ENCODE peak calls at places on chromosomes 2 and 18, in five cellular contexts. B is K562, P is HepG2, J is SK-N-SH, L is GM12878. Q is an unnamed sample.

GRCh38 chr2:9498210-9498609 is 23.9 kb downstream of the IAH1 start:
- DNase-seq in B (no peak), P (no peak), J (no peak), L (no peak), Q (no peak)

GRCh38 chr2:88216641-88217040 is 46.5 kb downstream of the THNSL2 start:
- DNase-seq in B (no peak), P (no peak), J (no peak), L (no peak), Q (no peak)

GRCh38 chr18:44945847-44946490 is 265.3 kb downstream of the SETBP1 start:
- DNase-seq in B (no peak), P (no peak), J (no peak), L (no peak), Q (no peak)

GRCh38 chr2:65265090-65266045 is 37.7 kb downstream of the ACTR2 start:
- DNase-seq in B (peak; percentile 28), P (peak; percentile 84), J (peak; percentile 53), L (peak; percentile 20), Q (peak; percentile 39)

GRCh38 chr2:225275443-225275842 is 124.1 kb upstream of the NYAP2 start:
- DNase-seq in B (no peak), P (no peak), J (no peak), L (no peak), Q (no peak)

GRCh38 chr18:53603281-53603680 is 621.2 kb downstream of the MBD2 start:
- DNase-seq in B (no peak), P (no peak), J (no peak), L (no peak), Q (no peak)

GRCh38 chr18:3916082-3916481 is 466.1 kb downstream of the TGIF1 start:
- DNase-seq in B (no peak), P (no peak), J (no peak), L (no peak), Q (no peak)

GRCh38 chr2:206267567-206267966 is 6.9 kb upstream of the ZDBF2 start:
- DNase-seq in B (no peak), P (no peak), J (no peak), L (no peak), Q (no peak)

GRCh38 chr18:7980661-7981060 is 413.5 kb downstream of the PTPRM start:
- DNase-seq in B (no peak), P (no peak), J (no peak), L (no peak), Q (no peak)

GRCh38 chr2:106572541-106573148 is 85.5 kb downstream of the CD8B2 start:
- DNase-seq in B (peak; percentile 56), P (peak; percentile 24), J (no peak), L (no peak), Q (peak; percentile 26)

GRCh38 chr2:201126308-201127127 is 10.6 kb downstream of the CFLAR start:
- DNase-seq in B (no peak), P (no peak), J (no peak), L (no peak), Q (no peak)

GRCh38 chr2:159118115-159118858 is 149.8 kb downstream of the TANC1 start:
- DNase-seq in B (peak; percentile 77), P (peak; percentile 68), J (peak; percentile 70), L (peak; percentile 51), Q (peak; percentile 76)

GRCh38 chr2:135657806-135658582 is 83.7 kb upstream of the UBXN4 start:
- DNase-seq in B (no peak), P (no peak), J (no peak), L (peak; percentile 38), Q (no peak)

GRCh38 chr2:111678161-111678560 is 205.8 kb downstream of the ANAPC1 start:
- DNase-seq in B (no peak), P (no peak), J (no peak), L (no peak), Q (no peak)

GRCh38 chr2:163453920-163454319 is 281.9 kb downstream of the FIGN start:
- DNase-seq in B (no peak), P (no peak), J (no peak), L (no peak), Q (no peak)

GRCh38 chr2:109614715-109615636 is 812 bp downstream of the SOWAHC start:
- DNase-seq in B (no peak), P (no peak), J (peak; percentile 72), L (no peak), Q (no peak)

GRCh38 chr2:56248965-56249742 is 65.4 kb downstream of the CCDC85A start:
- DNase-seq in B (no peak), P (no peak), J (no peak), L (no peak), Q (no peak)

GRCh38 chr2:207529330-207530159 is at the start of gene CREB1:
- DNase-seq in B (peak; percentile 89), P (peak; percentile 94), J (peak; percentile 98), L (peak; percentile 93), Q (peak; percentile 97)

GRCh38 chr2:100731535-100731981 is 88.4 kb upstream of the NPAS2 start:
- DNase-seq in B (no peak), P (no peak), J (no peak), L (no peak), Q (no peak)

GRCh38 chr2:22930781-22931180 is 454.2 kb upstream of the KLHL29 start:
- DNase-seq in B (no peak), P (no peak), J (no peak), L (no peak), Q (no peak)

GRCh38 chr18:58682429-58683069 is 11.3 kb downstream of the MALT1 start:
- DNase-seq in B (no peak), P (peak; percentile 68), J (no peak), L (no peak), Q (peak; percentile 13)

GRCh38 chr2:88880441-88880953 is 189.0 kb downstream of the RPIA start:
- DNase-seq in B (peak; percentile 52), P (peak; percentile 56), J (peak; percentile 30), L (no peak), Q (peak; percentile 62)

GRCh38 chr18:5197032-5197434 is at the start of gene AKAIN1:
- DNase-seq in B (peak; percentile 71), P (peak; percentile 1), J (peak; percentile 60), L (no peak), Q (peak; percentile 57)

GRCh38 chr2:166380615-166381014 is 4.9 kb upstream of the SCN9A start:
- DNase-seq in B (no peak), P (no peak), J (no peak), L (no peak), Q (no peak)

GRCh38 chr18:6775237-6775636 is 45.7 kb downstream of the ARHGAP28 start:
- DNase-seq in B (no peak), P (no peak), J (no peak), L (no peak), Q (no peak)

GRCh38 chr2:125280276-125280675 is 1255.2 kb downstream of the CNTNAP5 start:
- DNase-seq in B (no peak), P (no peak), J (no peak), L (no peak), Q (no peak)

GRCh38 chr18:3305354-3305762 is 43.4 kb downstream of the MYL12B start:
- DNase-seq in B (no peak), P (no peak), J (no peak), L (no peak), Q (no peak)

GRCh38 chr2:224286923-224287322 is 115.0 kb downstream of the FAM124B start:
- DNase-seq in B (no peak), P (no peak), J (no peak), L (no peak), Q (peak; percentile 25)

GRCh38 chr2:222300725-222301295 is 2.0 kb upstream of the PAX3 start:
- DNase-seq in B (no peak), P (no peak), J (no peak), L (no peak), Q (no peak)

GRCh38 chr2:26414291-26414690 is 12.6 kb downstream of the DRC1 start:
- DNase-seq in B (no peak), P (no peak), J (no peak), L (no peak), Q (no peak)

GRCh38 chr2:29053680-29054400 is 20.5 kb downstream of the PCARE start:
- DNase-seq in B (no peak), P (no peak), J (peak; percentile 52), L (no peak), Q (no peak)

GRCh38 chr2:2503864-2504418 is 172.9 kb upstream of the MYT1L start:
- DNase-seq in B (no peak), P (no peak), J (peak; percentile 52), L (no peak), Q (no peak)

GRCh38 chr2:60880633-60880987 is 764 bp upstream of the REL start:
- DNase-seq in B (no peak), P (no peak), J (no peak), L (no peak), Q (no peak)

GRCh38 chr18:52312321-52312720 is 27.7 kb upstream of the DCC start:
- DNase-seq in B (no peak), P (no peak), J (no peak), L (no peak), Q (no peak)

GRCh38 chr2:174717273-174717672 is 47.0 kb downstream of the CHRNA1 start:
- DNase-seq in B (no peak), P (no peak), J (no peak), L (no peak), Q (no peak)

GRCh38 chr2:17059452-17059851 is 393.8 kb upstream of the CYRIA start:
- DNase-seq in B (no peak), P (no peak), J (no peak), L (no peak), Q (no peak)
- TF ChIP-seq FOXM1 in B (no peak), P (no peak), J (no peak), L (no peak), Q (no peak)

DNA sequence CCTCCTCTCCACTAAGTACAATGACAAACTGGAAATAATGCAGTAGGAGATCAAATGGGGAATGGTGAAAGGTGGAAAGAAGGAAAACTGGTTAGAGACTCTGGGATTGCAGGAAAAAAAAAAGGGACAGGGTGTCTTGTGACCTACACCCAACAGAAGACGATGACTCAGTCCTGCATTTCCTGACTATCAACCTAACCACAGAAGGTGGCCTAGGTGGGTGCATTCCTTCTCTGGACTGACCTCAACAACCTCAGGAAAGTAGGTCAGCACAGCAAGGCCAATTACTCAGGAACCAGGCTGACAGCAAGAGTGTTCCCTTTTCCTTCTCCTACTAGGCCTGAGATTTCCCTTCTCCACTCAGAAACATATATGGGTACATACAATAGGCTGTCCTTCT is 1386.4 kb upstream of the ZEB2 start:
- DNase-seq in B (no peak), P (peak; percentile 44), J (no peak), L (no peak), Q (no peak)
- TF ChIP-seq FOXM1 in B (no peak), P (no peak), J (no peak), L (no peak), Q (no peak)

DNA sequence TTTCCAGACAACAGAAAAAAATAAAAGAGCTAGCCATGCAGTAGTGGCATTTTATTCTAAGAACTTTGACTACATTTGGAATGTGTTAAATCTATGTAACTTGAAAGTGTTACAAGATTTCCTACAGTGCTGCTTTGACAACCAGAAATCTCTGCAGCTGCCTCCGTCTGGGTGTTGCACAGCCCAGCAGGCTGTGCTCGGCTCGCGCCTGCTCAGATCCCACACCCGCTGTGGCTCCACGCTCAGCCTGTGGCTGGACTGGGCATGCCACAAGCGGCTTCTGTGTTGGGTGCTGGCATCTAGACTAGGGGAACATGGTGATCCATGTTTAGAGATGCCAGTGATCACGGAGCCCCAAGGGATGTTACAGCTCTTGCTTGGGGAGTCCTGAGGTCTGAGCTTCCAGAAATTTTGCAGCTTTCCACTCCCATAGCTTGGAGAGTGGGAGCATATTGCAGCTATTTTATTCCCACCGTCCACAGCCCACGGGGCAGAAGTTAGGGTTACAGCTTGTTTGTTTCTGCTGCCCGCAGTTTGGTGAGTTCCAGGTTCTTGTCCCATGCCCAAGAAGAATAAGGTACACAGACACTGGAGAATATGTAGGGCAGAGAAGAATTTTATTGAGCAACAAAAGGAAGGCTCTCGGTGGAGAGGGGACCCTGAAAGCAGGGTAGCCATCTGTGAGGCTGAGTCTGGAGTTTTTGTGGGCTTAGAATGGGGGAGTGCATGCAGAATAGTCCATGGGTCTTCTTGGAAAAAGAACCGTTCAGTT is 44.1 kb downstream of the FAM171B start:
- DNase-seq in B (no peak), P (no peak), J (no peak), L (no peak), Q (no peak)
- TF ChIP-seq FOXM1 in B (no peak), P (no peak), J (no peak), L (no peak), Q (no peak)

GRCh38 chr2:72153026-72153791 is 5.5 kb upstream of the CYP26B1 start:
- DNase-seq in B (no peak), P (no peak), J (peak; percentile 19), L (no peak), Q (no peak)
- TF ChIP-seq FOXM1 in B (no peak), P (no peak), J (no peak), L (no peak), Q (no peak)

Q was measured in HEK293T.